ENCODE peak calls at places on chromosome 10, in nine cellular contexts. One of them, this sample, is unnamed.

GRCh38 chr10:112983444-112984056 is 33.5 kb downstream of the TCF7L2 start:
- DNase-seq in astrocyte: no peak
- DNase-seq in heart right ventricle: no peak
- DNase-seq in cardiac fibroblast: no peak
- DNase-seq in SJSA1: no peak
- DNase-seq in body of pancreas: no peak
- DNase-seq in A549: no peak
- DNase-seq in fibroblast of the aortic adventitia: no peak
- DNase-seq in foreskin fibroblast: no peak
- DNase-seq in this sample: no peak

GRCh38 chr10:100341953-100342626 is 4.9 kb upstream of the SCD start:
- DNase-seq in fibroblast of the aortic adventitia: peak
- DNase-seq in SJSA1: peak
- DNase-seq in astrocyte: no peak
- DNase-seq in body of pancreas: peak
- DNase-seq in heart right ventricle: peak
- DNase-seq in cardiac fibroblast: peak
- DNase-seq in foreskin fibroblast: peak
- DNase-seq in A549: peak
- DNase-seq in this sample: peak

GRCh38 chr10:104518891-104519290 is 122.2 kb upstream of the SORCS3 start:
- DNase-seq in fibroblast of the aortic adventitia: no peak
- DNase-seq in A549: no peak
- DNase-seq in heart right ventricle: no peak
- DNase-seq in foreskin fibroblast: no peak
- DNase-seq in astrocyte: no peak
- DNase-seq in cardiac fibroblast: no peak
- DNase-seq in SJSA1: no peak
- DNase-seq in body of pancreas: no peak
- DNase-seq in this sample: no peak

GRCh38 chr10:21049482-21049881 is 152.4 kb upstream of the NEBL start:
- DNase-seq in body of pancreas: no peak
- DNase-seq in heart right ventricle: no peak
- DNase-seq in cardiac fibroblast: no peak
- DNase-seq in foreskin fibroblast: no peak
- DNase-seq in A549: no peak
- DNase-seq in astrocyte: no peak
- DNase-seq in SJSA1: no peak
- DNase-seq in fibroblast of the aortic adventitia: no peak
- DNase-seq in this sample: no peak

GRCh38 chr10:49593998-49594397 is 16.1 kb upstream of the SLC18A3 start:
- DNase-seq in astrocyte: no peak
- DNase-seq in fibroblast of the aortic adventitia: no peak
- DNase-seq in SJSA1: no peak
- DNase-seq in foreskin fibroblast: no peak
- DNase-seq in body of pancreas: no peak
- DNase-seq in A549: no peak
- DNase-seq in cardiac fibroblast: no peak
- DNase-seq in heart right ventricle: no peak
- DNase-seq in this sample: no peak

GRCh38 chr10:10055656-10056445 is 961.8 kb upstream of the CELF2 start:
- DNase-seq in cardiac fibroblast: peak
- DNase-seq in body of pancreas: no peak
- DNase-seq in SJSA1: no peak
- DNase-seq in fibroblast of the aortic adventitia: no peak
- DNase-seq in heart right ventricle: no peak
- DNase-seq in A549: no peak
- DNase-seq in astrocyte: no peak
- DNase-seq in foreskin fibroblast: peak
- DNase-seq in this sample: no peak

GRCh38 chr10:86857097-86857825 is 100.2 kb downstream of the MMRN2 start:
- DNase-seq in foreskin fibroblast: peak
- DNase-seq in fibroblast of the aortic adventitia: peak
- DNase-seq in SJSA1: peak
- DNase-seq in heart right ventricle: no peak
- DNase-seq in body of pancreas: no peak
- DNase-seq in astrocyte: peak
- DNase-seq in cardiac fibroblast: peak
- DNase-seq in A549: no peak
- DNase-seq in this sample: no peak

GRCh38 chr10:7738536-7739407 is 35.7 kb downstream of the ITIH2 start:
- DNase-seq in cardiac fibroblast: no peak
- DNase-seq in heart right ventricle: no peak
- DNase-seq in foreskin fibroblast: no peak
- DNase-seq in fibroblast of the aortic adventitia: no peak
- DNase-seq in astrocyte: no peak
- DNase-seq in SJSA1: no peak
- DNase-seq in A549: no peak
- DNase-seq in body of pancreas: no peak
- DNase-seq in this sample: no peak

GRCh38 chr10:125144693-125145623 is 15.4 kb downstream of the CTBP2 start:
- DNase-seq in fibroblast of the aortic adventitia: peak
- DNase-seq in SJSA1: peak
- DNase-seq in cardiac fibroblast: peak
- DNase-seq in A549: peak
- DNase-seq in astrocyte: peak
- DNase-seq in heart right ventricle: peak
- DNase-seq in body of pancreas: peak
- DNase-seq in foreskin fibroblast: peak
- DNase-seq in this sample: no peak

GRCh38 chr10:4867520-4868356 is 41.7 kb downstream of the AKR1E2 start:
- DNase-seq in heart right ventricle: no peak
- DNase-seq in A549: no peak
- DNase-seq in SJSA1: no peak
- DNase-seq in cardiac fibroblast: peak
- DNase-seq in fibroblast of the aortic adventitia: peak
- DNase-seq in foreskin fibroblast: no peak
- DNase-seq in body of pancreas: no peak
- DNase-seq in astrocyte: peak
- DNase-seq in this sample: no peak

GRCh38 chr10:96401036-96401435 is 42.2 kb upstream of the OPALIN start:
- DNase-seq in fibroblast of the aortic adventitia: no peak
- DNase-seq in cardiac fibroblast: no peak
- DNase-seq in body of pancreas: no peak
- DNase-seq in SJSA1: no peak
- DNase-seq in A549: no peak
- DNase-seq in astrocyte: no peak
- DNase-seq in heart right ventricle: no peak
- DNase-seq in foreskin fibroblast: no peak
- DNase-seq in this sample: no peak

GRCh38 chr10:83165164-83165563 is 974.1 kb upstream of the GHITM start:
- DNase-seq in fibroblast of the aortic adventitia: no peak
- DNase-seq in cardiac fibroblast: no peak
- DNase-seq in astrocyte: no peak
- DNase-seq in A549: no peak
- DNase-seq in heart right ventricle: no peak
- DNase-seq in body of pancreas: peak
- DNase-seq in SJSA1: no peak
- DNase-seq in foreskin fibroblast: peak
- DNase-seq in this sample: no peak

GRCh38 chr10:7006614-7007013 is 404.2 kb downstream of the SFMBT2 start:
- DNase-seq in fibroblast of the aortic adventitia: no peak
- DNase-seq in body of pancreas: no peak
- DNase-seq in foreskin fibroblast: no peak
- DNase-seq in A549: no peak
- DNase-seq in cardiac fibroblast: no peak
- DNase-seq in astrocyte: no peak
- DNase-seq in heart right ventricle: no peak
- DNase-seq in SJSA1: no peak
- DNase-seq in this sample: no peak

GRCh38 chr10:70549962-70550845 is 52.3 kb downstream of the PRF1 start:
- DNase-seq in fibroblast of the aortic adventitia: peak
- DNase-seq in body of pancreas: peak
- DNase-seq in astrocyte: peak
- DNase-seq in heart right ventricle: peak
- DNase-seq in cardiac fibroblast: peak
- DNase-seq in SJSA1: peak
- DNase-seq in foreskin fibroblast: peak
- DNase-seq in A549: peak
- DNase-seq in this sample: peak

GRCh38 chr10:122375761-122376160 is 1.3 kb downstream of the PLEKHA1 start:
- DNase-seq in fibroblast of the aortic adventitia: no peak
- DNase-seq in astrocyte: no peak
- DNase-seq in heart right ventricle: no peak
- DNase-seq in SJSA1: no peak
- DNase-seq in cardiac fibroblast: no peak
- DNase-seq in A549: no peak
- DNase-seq in foreskin fibroblast: no peak
- DNase-seq in body of pancreas: no peak
- DNase-seq in this sample: no peak

GRCh38 chr10:122374859-122375721 is 582 bp downstream of the PLEKHA1 start:
- DNase-seq in A549: peak
- DNase-seq in SJSA1: peak
- DNase-seq in cardiac fibroblast: peak
- DNase-seq in foreskin fibroblast: peak
- DNase-seq in heart right ventricle: peak
- DNase-seq in body of pancreas: peak
- DNase-seq in astrocyte: peak
- DNase-seq in fibroblast of the aortic adventitia: peak
- DNase-seq in this sample: peak

GRCh38 chr10:122374246-122374858 is at the start of gene PLEKHA1:
- DNase-seq in foreskin fibroblast: peak
- DNase-seq in A549: peak
- DNase-seq in astrocyte: peak
- DNase-seq in body of pancreas: peak
- DNase-seq in cardiac fibroblast: peak
- DNase-seq in fibroblast of the aortic adventitia: peak
- DNase-seq in heart right ventricle: peak
- DNase-seq in SJSA1: peak
- DNase-seq in this sample: peak

GRCh38 chr10:122373108-122373507 is 1.4 kb upstream of the PLEKHA1 start:
- DNase-seq in astrocyte: no peak
- DNase-seq in foreskin fibroblast: no peak
- DNase-seq in SJSA1: no peak
- DNase-seq in cardiac fibroblast: no peak
- DNase-seq in heart right ventricle: no peak
- DNase-seq in body of pancreas: no peak
- DNase-seq in fibroblast of the aortic adventitia: no peak
- DNase-seq in A549: no peak
- DNase-seq in this sample: no peak

GRCh38 chr10:122373713-122374112 is 795 bp upstream of the PLEKHA1 start:
- DNase-seq in foreskin fibroblast: peak
- DNase-seq in astrocyte: no peak
- DNase-seq in cardiac fibroblast: peak
- DNase-seq in body of pancreas: peak
- DNase-seq in heart right ventricle: no peak
- DNase-seq in SJSA1: peak
- DNase-seq in A549: peak
- DNase-seq in fibroblast of the aortic adventitia: peak
- DNase-seq in this sample: no peak
- H3K4me3 ChIP-seq in foreskin fibroblast: peak
- H3K4me3 ChIP-seq in astrocyte: peak
- H3K4me3 ChIP-seq in cardiac fibroblast: peak
- H3K4me3 ChIP-seq in body of pancreas: peak
- H3K4me3 ChIP-seq in heart right ventricle: peak
- H3K4me3 ChIP-seq in SJSA1: peak
- H3K4me3 ChIP-seq in A549: peak
- H3K4me3 ChIP-seq in fibroblast of the aortic adventitia: peak
- H3K4me3 ChIP-seq in this sample: peak

GRCh38 chr10:12198156-12198555 is 2.2 kb downstream of the CDC123 start:
- DNase-seq in cardiac fibroblast: no peak
- DNase-seq in fibroblast of the aortic adventitia: no peak
- DNase-seq in astrocyte: no peak
- DNase-seq in SJSA1: no peak
- DNase-seq in body of pancreas: no peak
- DNase-seq in A549: no peak
- DNase-seq in foreskin fibroblast: no peak
- DNase-seq in heart right ventricle: no peak
- DNase-seq in this sample: no peak
- H3K4me3 ChIP-seq in cardiac fibroblast: no peak
- H3K4me3 ChIP-seq in fibroblast of the aortic adventitia: no peak
- H3K4me3 ChIP-seq in astrocyte: no peak
- H3K4me3 ChIP-seq in SJSA1: no peak
- H3K4me3 ChIP-seq in body of pancreas: no peak
- H3K4me3 ChIP-seq in A549: no peak
- H3K4me3 ChIP-seq in foreskin fibroblast: no peak
- H3K4me3 ChIP-seq in heart right ventricle: no peak
- H3K4me3 ChIP-seq in this sample: no peak

GRCh38 chr10:108592926-108593325 is 1330.4 kb downstream of the XPNPEP1 start:
- DNase-seq in body of pancreas: no peak
- DNase-seq in cardiac fibroblast: no peak
- DNase-seq in SJSA1: no peak
- DNase-seq in heart right ventricle: no peak
- DNase-seq in foreskin fibroblast: no peak
- DNase-seq in A549: no peak
- DNase-seq in fibroblast of the aortic adventitia: no peak
- DNase-seq in astrocyte: no peak
- DNase-seq in this sample: no peak
- H3K4me3 ChIP-seq in body of pancreas: no peak
- H3K4me3 ChIP-seq in cardiac fibroblast: no peak
- H3K4me3 ChIP-seq in SJSA1: no peak
- H3K4me3 ChIP-seq in heart right ventricle: no peak
- H3K4me3 ChIP-seq in foreskin fibroblast: no peak
- H3K4me3 ChIP-seq in A549: no peak
- H3K4me3 ChIP-seq in fibroblast of the aortic adventitia: no peak
- H3K4me3 ChIP-seq in astrocyte: no peak
- H3K4me3 ChIP-seq in this sample: no peak

GRCh38 chr10:126945351-126946035 is 40.3 kb downstream of the DOCK1 start:
- DNase-seq in A549: no peak
- DNase-seq in SJSA1: no peak
- DNase-seq in cardiac fibroblast: no peak
- DNase-seq in fibroblast of the aortic adventitia: no peak
- DNase-seq in astrocyte: no peak
- DNase-seq in body of pancreas: no peak
- DNase-seq in heart right ventricle: no peak
- DNase-seq in foreskin fibroblast: peak
- DNase-seq in this sample: no peak
- H3K4me3 ChIP-seq in A549: no peak
- H3K4me3 ChIP-seq in SJSA1: no peak
- H3K4me3 ChIP-seq in cardiac fibroblast: no peak
- H3K4me3 ChIP-seq in fibroblast of the aortic adventitia: no peak
- H3K4me3 ChIP-seq in astrocyte: no peak
- H3K4me3 ChIP-seq in body of pancreas: no peak
- H3K4me3 ChIP-seq in heart right ventricle: no peak
- H3K4me3 ChIP-seq in foreskin fibroblast: no peak
- H3K4me3 ChIP-seq in this sample: no peak

GRCh38 chr10:804191-804781 is 114.8 kb upstream of the DIP2C start:
- DNase-seq in cardiac fibroblast: no peak
- DNase-seq in body of pancreas: no peak
- DNase-seq in A549: no peak
- DNase-seq in foreskin fibroblast: no peak
- DNase-seq in fibroblast of the aortic adventitia: no peak
- DNase-seq in heart right ventricle: no peak
- DNase-seq in SJSA1: peak
- DNase-seq in astrocyte: no peak
- DNase-seq in this sample: peak
- H3K4me3 ChIP-seq in cardiac fibroblast: no peak
- H3K4me3 ChIP-seq in body of pancreas: no peak
- H3K4me3 ChIP-seq in A549: no peak
- H3K4me3 ChIP-seq in foreskin fibroblast: no peak
- H3K4me3 ChIP-seq in fibroblast of the aortic adventitia: no peak
- H3K4me3 ChIP-seq in heart right ventricle: no peak
- H3K4me3 ChIP-seq in SJSA1: no peak
- H3K4me3 ChIP-seq in astrocyte: no peak
- H3K4me3 ChIP-seq in this sample: no peak

DNA sequence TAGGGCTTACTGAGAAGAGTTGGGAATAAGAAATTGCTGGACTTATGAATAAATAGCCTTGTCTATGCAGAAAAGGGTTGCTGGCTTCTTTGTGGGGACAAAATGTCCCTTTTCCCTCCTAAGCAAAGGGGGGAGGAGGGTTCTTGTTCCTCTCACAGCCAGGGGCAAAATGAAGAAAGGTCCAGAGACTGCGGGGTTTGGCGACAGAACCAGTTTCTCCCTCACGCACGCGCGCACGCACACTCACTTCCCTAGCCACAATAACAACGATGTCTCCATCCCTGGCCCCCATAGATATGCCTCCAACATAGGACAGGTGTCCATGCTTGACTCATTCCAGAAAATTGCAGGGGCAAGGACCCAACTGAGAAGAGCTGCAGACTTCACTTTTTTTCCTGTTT is 3.3 kb downstream of the ZMIZ1 start:
- DNase-seq in SJSA1: no peak
- DNase-seq in foreskin fibroblast: no peak
- DNase-seq in A549: no peak
- DNase-seq in heart right ventricle: no peak
- DNase-seq in fibroblast of the aortic adventitia: peak
- DNase-seq in astrocyte: no peak
- DNase-seq in body of pancreas: no peak
- DNase-seq in cardiac fibroblast: no peak
- DNase-seq in this sample: no peak
- H3K4me3 ChIP-seq in SJSA1: no peak
- H3K4me3 ChIP-seq in foreskin fibroblast: peak
- H3K4me3 ChIP-seq in A549: peak
- H3K4me3 ChIP-seq in heart right ventricle: peak
- H3K4me3 ChIP-seq in fibroblast of the aortic adventitia: peak
- H3K4me3 ChIP-seq in astrocyte: peak
- H3K4me3 ChIP-seq in body of pancreas: no peak
- H3K4me3 ChIP-seq in cardiac fibroblast: no peak
- H3K4me3 ChIP-seq in this sample: peak

This sample was measured in upper lobe of left lung.